ENCODE peak calls at places on chromosomes 16 and 17, in four cellular contexts. G, W, N and S are unnamed samples.

GRCh38 chr17:28518132-28518531 is 12.0 kb downstream of the FOXN1 start:
- DNase-seq in G (no peak), W (no peak), N (peak), S (no peak)

GRCh38 chr17:35376245-35376644 is 2.8 kb upstream of the SLFN11 start:
- DNase-seq in G (no peak), W (no peak), N (no peak), S (no peak)

GRCh38 chr17:45277216-45277849 is 15.4 kb upstream of the SPATA32 start:
- DNase-seq in G (peak), W (peak), N (peak), S (peak)

GRCh38 chr17:57293077-57293476 is 36.8 kb downstream of the MSI2 start:
- DNase-seq in G (no peak), W (no peak), N (no peak), S (no peak)

GRCh38 chr16:12057276-12057675 is 80.7 kb downstream of the SNX29 start:
- DNase-seq in G (no peak), W (peak), N (peak), S (no peak)

GRCh38 chr17:8072727-8073461 is 14.6 kb downstream of the ALOX12B start:
- DNase-seq in G (no peak), W (no peak), N (peak), S (peak)

GRCh38 chr17:35537569-35538209 is at the start of gene SLFN12L:
- DNase-seq in G (no peak), W (no peak), N (no peak), S (no peak)

GRCh38 chr17:8133398-8133797 is 9.5 kb upstream of the HES7 start:
- DNase-seq in G (no peak), W (no peak), N (no peak), S (no peak)

GRCh38 chr16:54282202-54282922 is 4.2 kb downstream of the IRX3 start:
- DNase-seq in G (peak), W (no peak), N (peak), S (peak)

GRCh38 chr17:72422505-72423285 is 301.9 kb downstream of the SOX9 start:
- DNase-seq in G (peak), W (peak), N (no peak), S (peak)

GRCh38 chr17:18043491-18043890 is 4.3 kb downstream of the GID4 start:
- DNase-seq in G (no peak), W (no peak), N (no peak), S (no peak)

GRCh38 chr16:27149986-27150385 is 53.3 kb upstream of the KDM8 start:
- DNase-seq in G (no peak), W (no peak), N (no peak), S (no peak)

GRCh38 chr17:488993-489757 is 136.6 kb upstream of the RPH3AL start:
- DNase-seq in G (no peak), W (no peak), N (peak), S (peak)

GRCh38 chr17:350706-351435 is 1.7 kb downstream of the RPH3AL start:
- DNase-seq in G (peak), W (no peak), N (peak), S (peak)

DNA sequence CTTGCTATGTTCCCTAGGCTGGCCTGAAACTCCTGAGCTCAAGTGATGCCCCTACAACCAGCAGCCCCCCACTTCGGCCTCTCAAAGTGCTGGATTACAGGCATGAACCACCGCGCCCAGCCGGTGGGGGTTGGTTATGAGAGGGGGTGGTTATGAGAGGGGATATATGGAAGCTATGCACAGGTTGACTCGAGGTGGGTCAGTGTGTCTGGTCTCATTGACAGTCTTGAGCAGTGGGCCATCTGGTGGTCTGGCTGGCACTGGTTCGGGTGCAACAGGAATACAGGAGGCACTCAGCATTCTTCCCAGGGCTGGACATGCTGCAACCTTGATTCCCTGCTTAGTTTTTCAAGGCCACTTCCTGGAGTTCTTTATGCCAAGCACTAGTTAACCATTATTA is 5.6 kb upstream of the STX1B start:
- DNase-seq in G (peak), W (no peak), N (no peak), S (peak)
- TF ChIP-seq CTCF in G (no peak), W (no peak), N (no peak), S (no peak)

GRCh38 chr16:71542377-71542776 is 16.2 kb downstream of the CHST4 start:
- DNase-seq in G (peak), W (no peak), N (peak), S (peak)

GRCh38 chr16:71536752-71537499 is 10.7 kb downstream of the CHST4 start:
- DNase-seq in G (no peak), W (no peak), N (no peak), S (no peak)

DNA sequence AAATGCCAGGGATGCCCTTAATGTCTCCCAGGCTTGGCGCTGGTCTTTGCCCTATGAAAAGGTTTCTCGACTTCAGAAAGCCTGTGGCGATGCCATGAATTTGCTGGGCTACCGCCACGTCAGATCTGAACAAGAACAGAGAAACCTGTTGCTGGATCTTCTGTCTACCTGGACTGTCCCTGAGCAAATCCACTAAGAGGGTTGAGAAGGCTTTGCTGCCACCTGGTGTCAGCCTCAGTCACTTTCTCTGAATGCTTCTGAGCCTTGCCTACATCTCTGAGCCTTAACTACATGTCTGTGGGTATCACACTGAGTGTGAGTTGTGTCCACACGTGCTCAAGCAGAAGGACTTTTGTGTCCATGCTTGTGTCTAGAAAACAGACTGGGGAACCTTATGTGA is 11.4 kb downstream of the CHST4 start:
- DNase-seq in G (peak), W (no peak), N (no peak), S (peak)
- TF ChIP-seq CTCF in G (peak), W (peak), N (peak), S (peak)

DNA sequence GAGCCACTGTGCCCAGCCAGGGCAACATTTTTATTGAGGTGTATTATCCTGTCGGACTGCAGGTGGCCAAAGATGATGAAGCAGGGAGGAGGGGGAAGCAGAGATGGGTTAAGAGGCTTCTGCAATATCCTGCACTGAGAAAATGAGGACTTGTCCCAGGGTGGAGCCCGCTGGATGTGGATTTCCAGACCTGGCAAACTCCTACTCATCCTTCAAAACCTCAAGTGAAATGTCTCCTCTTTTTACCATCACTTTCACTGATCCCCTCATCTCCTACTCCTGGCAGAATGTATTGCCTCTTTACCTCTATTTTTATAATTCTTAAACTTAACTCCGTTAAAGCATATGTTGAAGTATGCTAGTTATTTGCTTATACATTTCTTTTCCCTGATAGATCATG is 60.9 kb downstream of the MGAT5B start:
- DNase-seq in G (no peak), W (no peak), N (no peak), S (no peak)
- TF ChIP-seq CTCF in G (no peak), W (no peak), N (no peak), S (no peak)

GRCh38 chr16:58516768-58517107 is 1.4 kb downstream of the SETD6 start:
- DNase-seq in G (no peak), W (no peak), N (no peak), S (no peak)

GRCh38 chr16:58513874-58514273 is 1.4 kb upstream of the SETD6 start:
- DNase-seq in G (no peak), W (no peak), N (no peak), S (no peak)

GRCh38 chr16:58518083-58518979 is 3.0 kb downstream of the SETD6 start:
- DNase-seq in G (no peak), W (no peak), N (no peak), S (no peak)

GRCh38 chr16:58515125-58515870 is at the start of gene SETD6:
- DNase-seq in G (peak), W (peak), N (peak), S (peak)

DNA sequence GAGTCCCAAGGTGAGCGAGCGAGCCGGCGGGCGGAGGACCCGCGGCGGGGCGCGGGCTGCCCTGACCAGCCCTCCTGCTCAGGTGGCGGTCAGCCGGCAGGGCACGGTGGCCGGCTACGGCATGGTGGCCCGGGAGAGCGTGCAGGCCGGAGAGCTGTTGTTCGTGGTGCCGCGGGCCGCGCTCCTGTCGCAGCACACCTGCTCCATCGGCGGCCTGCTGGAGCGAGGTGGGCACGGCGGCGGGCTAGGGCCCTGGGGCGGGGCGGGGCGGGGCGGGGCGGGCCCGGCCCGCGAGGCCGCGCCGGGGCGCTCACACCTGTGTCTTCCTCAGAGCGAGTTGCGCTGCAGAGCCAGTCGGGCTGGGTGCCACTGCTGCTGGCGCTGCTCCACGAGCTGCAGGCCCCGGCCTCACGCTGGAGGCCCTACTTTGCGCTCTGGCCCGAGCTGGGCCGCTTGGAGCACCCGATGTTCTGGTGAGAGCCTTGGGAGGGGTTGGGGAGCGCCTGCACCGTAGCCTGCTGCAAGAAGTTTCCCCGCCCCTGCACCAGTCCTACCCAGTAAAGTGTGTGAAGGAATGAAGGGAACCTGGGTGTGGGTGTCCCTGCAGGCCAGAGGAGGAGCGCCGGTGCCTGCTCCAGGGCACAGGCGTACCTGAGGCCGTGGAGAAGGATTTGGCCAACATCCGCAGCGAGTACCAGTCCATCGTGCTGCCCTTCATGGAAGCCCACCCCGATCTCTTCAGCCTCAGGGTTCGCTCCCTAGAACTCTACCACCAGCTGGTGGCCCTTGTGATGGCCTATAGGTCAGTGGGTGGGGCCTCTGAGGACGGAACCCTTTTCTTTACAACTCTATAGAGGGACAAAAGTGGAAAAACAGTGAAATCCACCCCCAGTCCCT is 802 bp downstream of the SETD6 start:
- DNase-seq in G (peak), W (no peak), N (peak), S (no peak)
- TF ChIP-seq CTCF in G (peak), W (no peak), N (no peak), S (no peak)

GRCh38 chr16:50776042-50776441 is 34.2 kb downstream of the CYLD start:
- DNase-seq in G (no peak), W (no peak), N (no peak), S (no peak)

GRCh38 chr16:50778284-50779163 is 36.6 kb downstream of the CYLD start:
- DNase-seq in G (no peak), W (no peak), N (no peak), S (no peak)

GRCh38 chr16:50781518-50781917 is 39.6 kb downstream of the CYLD start:
- DNase-seq in G (no peak), W (no peak), N (no peak), S (no peak)

DNA sequence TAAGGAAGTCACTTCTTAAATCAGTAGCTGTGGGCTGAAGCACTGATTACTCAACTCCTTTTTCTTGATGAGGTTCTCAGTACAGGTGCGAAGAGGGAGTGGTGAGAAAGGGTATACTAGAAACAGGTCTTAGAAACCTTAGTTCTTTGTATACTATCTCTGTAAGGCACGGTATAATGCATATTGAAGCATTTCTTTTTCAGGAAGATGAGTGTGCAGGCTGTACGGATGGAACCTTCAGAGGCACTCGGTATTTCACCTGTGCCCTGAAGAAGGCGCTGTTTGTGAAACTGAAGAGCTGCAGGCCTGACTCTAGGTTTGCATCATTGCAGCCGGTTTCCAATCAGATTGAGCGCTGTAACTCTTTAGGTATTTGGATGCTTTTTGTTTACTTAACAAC is 39.2 kb downstream of the CYLD start:
- DNase-seq in G (no peak), W (no peak), N (no peak), S (no peak)
- TF ChIP-seq CTCF in G (no peak), W (no peak), N (no peak), S (peak)

GRCh38 chr17:16945141-16945493 is 26.8 kb downstream of the TNFRSF13B start:
- DNase-seq in G (no peak), W (no peak), N (no peak), S (no peak)

GRCh38 chr17:16947470-16947869 is 24.4 kb downstream of the TNFRSF13B start:
- DNase-seq in G (no peak), W (no peak), N (no peak), S (no peak)

GRCh38 chr17:16943541-16944333 is 28.2 kb downstream of the TNFRSF13B start:
- DNase-seq in G (no peak), W (no peak), N (no peak), S (no peak)

GRCh38 chr17:16944334-16945140 is 27.4 kb downstream of the TNFRSF13B start:
- DNase-seq in G (no peak), W (no peak), N (no peak), S (no peak)

GRCh38 chr17:16945513-16946201 is 26.3 kb downstream of the TNFRSF13B start:
- DNase-seq in G (no peak), W (no peak), N (no peak), S (peak)
- TF ChIP-seq CTCF in G (no peak), W (no peak), N (no peak), S (no peak)

GRCh38 chr17:58527949-58528348 is 13.5 kb upstream of the MTMR4 start:
- DNase-seq in G (peak), W (no peak), N (no peak), S (no peak)

GRCh38 chr17:58528443-58528842 is 14.0 kb upstream of the MTMR4 start:
- DNase-seq in G (no peak), W (no peak), N (no peak), S (no peak)

GRCh38 chr17:58525239-58525638 is 10.8 kb upstream of the MTMR4 start:
- DNase-seq in G (no peak), W (peak), N (no peak), S (no peak)

GRCh38 chr17:58529275-58529674 is 14.8 kb upstream of the MTMR4 start:
- DNase-seq in G (no peak), W (no peak), N (no peak), S (no peak)

GRCh38 chr17:58527306-58527705 is 12.9 kb upstream of the MTMR4 start:
- DNase-seq in G (peak), W (no peak), N (no peak), S (no peak)
- TF ChIP-seq CTCF in G (no peak), W (no peak), N (no peak), S (peak)

GRCh38 chr17:74635418-74635817 is 11.9 kb upstream of the CD300E start:
- DNase-seq in G (no peak), W (no peak), N (no peak), S (no peak)
- TF ChIP-seq CTCF in G (no peak), W (no peak), N (no peak), S (no peak)